ENCODE peak calls at places on chromosomes 11 and 22, in four cellular contexts. One of them, this sample, is unnamed.

GRCh38 chr11:118851970-118852369 is 31.7 kb upstream of the CXCR5 start:
- DNase-seq in HepG2: no peak
- DNase-seq in H1: no peak
- DNase-seq in GM12878: peak; percentile 51
- DNase-seq in this sample: no peak

GRCh38 chr11:55457641-55458040 is 89.9 kb downstream of the OR4A15 start:
- DNase-seq in HepG2: no peak
- DNase-seq in H1: no peak
- DNase-seq in GM12878: no peak
- DNase-seq in this sample: no peak

GRCh38 chr11:28911829-28912228 is 803.6 kb downstream of the METTL15 start:
- DNase-seq in HepG2: no peak
- DNase-seq in H1: no peak
- DNase-seq in GM12878: no peak
- DNase-seq in this sample: no peak

GRCh38 chr11:29012507-29012906 is 904.3 kb downstream of the METTL15 start:
- DNase-seq in HepG2: no peak
- DNase-seq in H1: no peak
- DNase-seq in GM12878: no peak
- DNase-seq in this sample: no peak

GRCh38 chr11:113147249-113147648 is 167.1 kb upstream of the TTC12 start:
- DNase-seq in HepG2: no peak
- DNase-seq in H1: no peak
- DNase-seq in GM12878: no peak
- DNase-seq in this sample: no peak

GRCh38 chr11:116052603-116053537 is 548.7 kb upstream of the CADM1 start:
- DNase-seq in HepG2: no peak
- DNase-seq in H1: no peak
- DNase-seq in GM12878: no peak
- DNase-seq in this sample: no peak

GRCh38 chr11:95692526-95693270 is 96.9 kb downstream of the FAM76B start:
- DNase-seq in HepG2: no peak
- DNase-seq in H1: no peak
- DNase-seq in GM12878: no peak
- DNase-seq in this sample: no peak

GRCh38 chr22:38973289-38974169 is 8.6 kb upstream of the APOBEC3B start:
- DNase-seq in HepG2: peak; percentile 42
- DNase-seq in H1: peak; percentile 80
- DNase-seq in GM12878: no peak
- DNase-seq in this sample: peak; percentile 43

GRCh38 chr11:72125956-72126355 is 9.6 kb upstream of the FOLR3 start:
- DNase-seq in HepG2: no peak
- DNase-seq in H1: no peak
- DNase-seq in GM12878: no peak
- DNase-seq in this sample: no peak

GRCh38 chr22:44245867-44246266 is 65.1 kb downstream of the PARVG start:
- DNase-seq in HepG2: no peak
- DNase-seq in H1: peak; percentile 38
- DNase-seq in GM12878: no peak
- DNase-seq in this sample: no peak

GRCh38 chr11:68142028-68142412 is 20.8 kb upstream of the CHKA start:
- DNase-seq in HepG2: no peak
- DNase-seq in H1: no peak
- DNase-seq in GM12878: no peak
- DNase-seq in this sample: no peak

GRCh38 chr11:94740083-94740974 is 27.8 kb upstream of the AMOTL1 start:
- DNase-seq in HepG2: no peak
- DNase-seq in H1: peak; percentile 75
- DNase-seq in GM12878: no peak
- DNase-seq in this sample: no peak

GRCh38 chr11:116885951-116886629 is 48.7 kb upstream of the APOA1 start:
- DNase-seq in HepG2: no peak
- DNase-seq in H1: no peak
- DNase-seq in GM12878: no peak
- DNase-seq in this sample: no peak

GRCh38 chr11:32143378-32143777 is 52.5 kb downstream of the RCN1 start:
- DNase-seq in HepG2: no peak
- DNase-seq in H1: no peak
- DNase-seq in GM12878: no peak
- DNase-seq in this sample: no peak

GRCh38 chr11:128334311-128335044 is 252.9 kb downstream of the ETS1 start:
- DNase-seq in HepG2: peak; percentile 79
- DNase-seq in H1: no peak
- DNase-seq in GM12878: no peak
- DNase-seq in this sample: no peak

GRCh38 chr11:28318861-28319260 is 210.7 kb downstream of the METTL15 start:
- DNase-seq in HepG2: no peak
- DNase-seq in H1: no peak
- DNase-seq in GM12878: no peak
- DNase-seq in this sample: no peak

GRCh38 chr22:36151006-36151595 is 9.5 kb downstream of the APOL3 start:
- DNase-seq in HepG2: no peak
- DNase-seq in H1: no peak
- DNase-seq in GM12878: no peak
- DNase-seq in this sample: no peak

GRCh38 chr11:121643530-121644512 is 191.1 kb upstream of the SORL1-AS1 start:
- DNase-seq in HepG2: no peak
- DNase-seq in H1: no peak
- DNase-seq in GM12878: no peak
- DNase-seq in this sample: peak; percentile 16

GRCh38 chr11:102347526-102348331 is 715 bp downstream of the BIRC2 start:
- DNase-seq in HepG2: peak; percentile 38
- DNase-seq in H1: no peak
- DNase-seq in GM12878: no peak
- DNase-seq in this sample: no peak

GRCh38 chr11:94544832-94545640 is 1.3 kb downstream of the FUT4 start:
- DNase-seq in HepG2: no peak
- DNase-seq in H1: peak; percentile 75
- DNase-seq in GM12878: no peak
- DNase-seq in this sample: no peak

GRCh38 chr11:92596596-92597317 is 372.1 kb downstream of the FAT3 start:
- DNase-seq in HepG2: no peak
- DNase-seq in H1: no peak
- DNase-seq in GM12878: no peak
- DNase-seq in this sample: no peak

GRCh38 chr22:42905217-42905616 is 48.1 kb upstream of the ARFGAP3 start:
- DNase-seq in HepG2: no peak
- DNase-seq in H1: no peak
- DNase-seq in GM12878: no peak
- DNase-seq in this sample: no peak

GRCh38 chr11:27218498-27219038 is 144.4 kb downstream of the CCDC34 start:
- DNase-seq in HepG2: no peak
- DNase-seq in H1: peak; percentile 39
- DNase-seq in GM12878: no peak
- DNase-seq in this sample: no peak

GRCh38 chr22:28479912-28480311 is 199.7 kb downstream of the TTC28 start:
- DNase-seq in HepG2: no peak
- DNase-seq in H1: no peak
- DNase-seq in GM12878: no peak
- DNase-seq in this sample: peak; percentile 6

GRCh38 chr11:1484716-1485503 is 1.7 kb downstream of the MOB2 start:
- DNase-seq in HepG2: no peak
- DNase-seq in H1: no peak
- DNase-seq in GM12878: no peak
- DNase-seq in this sample: peak; percentile 22

GRCh38 chr11:76408171-76408965 is 27.2 kb downstream of the GVQW3 start:
- DNase-seq in HepG2: no peak
- DNase-seq in H1: no peak
- DNase-seq in GM12878: no peak
- DNase-seq in this sample: no peak
- TF ChIP-seq MAX in HepG2: no peak
- TF ChIP-seq MAX in H1: no peak
- TF ChIP-seq MAX in GM12878: no peak
- TF ChIP-seq MAX in this sample: no peak

GRCh38 chr22:32764330-32765116 is 37.0 kb upstream of the TIMP3 start:
- DNase-seq in HepG2: no peak
- DNase-seq in H1: no peak
- DNase-seq in GM12878: no peak
- DNase-seq in this sample: no peak
- TF ChIP-seq BRCA1 in HepG2: no peak
- TF ChIP-seq BRCA1 in H1: no peak
- TF ChIP-seq BRCA1 in GM12878: no peak
- TF ChIP-seq BRCA1 in this sample: no peak

DNA sequence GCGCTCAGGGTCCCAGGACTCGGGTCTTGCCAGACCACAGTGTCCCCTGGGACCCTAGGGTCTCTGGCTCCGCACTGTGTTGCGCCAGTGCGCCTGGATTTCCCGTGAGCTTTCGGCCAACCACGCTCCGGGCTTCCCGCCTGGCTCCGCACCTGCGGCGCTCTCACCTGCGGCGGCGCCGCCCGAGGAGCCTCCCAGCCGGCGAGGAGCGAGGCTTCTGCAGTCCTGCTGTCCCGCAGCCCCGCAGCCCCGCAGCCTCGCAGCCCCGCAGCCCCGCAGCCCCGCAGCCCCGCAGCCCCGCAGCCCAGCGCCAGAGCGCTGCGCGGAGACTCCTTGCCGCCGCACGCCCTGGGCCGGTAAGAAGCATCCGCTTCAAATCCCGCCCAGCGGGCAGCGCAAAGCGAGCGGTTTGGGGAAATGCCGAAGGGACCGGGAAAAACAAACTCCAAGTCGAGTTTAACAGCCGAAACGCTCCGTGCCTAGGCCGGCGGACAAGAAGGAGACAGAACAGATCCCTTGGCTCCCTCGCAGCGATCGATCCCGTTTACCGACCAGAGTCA is 936 bp downstream of the ALX4 start:
- DNase-seq in HepG2: no peak
- DNase-seq in H1: no peak
- DNase-seq in GM12878: no peak
- DNase-seq in this sample: no peak
- TF ChIP-seq MAX in HepG2: no peak
- TF ChIP-seq MAX in H1: no peak
- TF ChIP-seq MAX in GM12878: no peak
- TF ChIP-seq MAX in this sample: no peak

DNA sequence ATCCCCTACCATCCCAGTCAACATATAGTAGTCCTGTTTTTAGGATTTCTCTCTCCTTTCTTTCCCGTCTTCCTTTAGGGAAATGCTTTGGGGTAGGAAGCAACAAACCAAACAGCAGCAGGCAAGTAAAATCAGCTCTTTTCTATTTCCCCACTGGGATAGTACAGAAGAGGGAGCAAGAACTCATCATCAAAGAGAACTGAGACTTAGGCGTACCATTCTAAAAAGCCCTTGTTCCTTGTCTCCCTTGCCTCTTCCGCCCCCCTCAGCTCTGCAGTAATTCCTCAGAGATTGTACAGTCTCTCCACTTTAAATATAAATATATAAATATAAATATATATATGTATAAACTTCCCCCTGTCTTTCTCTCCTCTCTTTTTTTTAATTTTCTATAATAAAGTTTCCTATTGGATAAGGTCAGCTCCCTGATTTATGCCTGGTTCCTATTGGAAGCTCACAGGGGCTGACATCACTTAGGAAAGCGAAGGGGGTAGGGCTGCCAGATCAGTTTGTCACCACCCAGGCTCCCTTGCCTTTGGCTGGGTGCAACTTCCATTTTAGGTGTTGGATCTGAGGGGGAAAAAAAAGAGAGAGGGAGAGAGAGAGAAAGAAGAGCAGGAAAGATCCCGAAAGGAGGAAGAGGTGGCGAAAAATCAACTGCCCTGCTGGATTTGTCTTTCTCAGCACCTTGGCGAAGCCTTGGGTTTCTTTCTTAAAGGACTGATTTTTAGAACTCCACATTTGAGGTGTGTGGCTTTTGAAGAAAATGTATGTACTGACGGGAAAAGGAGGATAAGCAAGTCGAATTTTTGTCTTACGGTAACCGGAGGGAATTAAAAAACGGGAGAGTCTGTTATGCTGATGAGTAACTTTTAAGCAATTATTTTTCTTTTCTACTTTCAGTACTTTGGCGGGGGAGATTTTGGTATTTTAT is at the start of gene CTNND1:
- DNase-seq in HepG2: peak; percentile 97
- DNase-seq in H1: peak; percentile 71
- DNase-seq in GM12878: peak; percentile 77
- DNase-seq in this sample: peak; percentile 94
- TF ChIP-seq BRCA1 in HepG2: no peak
- TF ChIP-seq BRCA1 in H1: no peak
- TF ChIP-seq BRCA1 in GM12878: no peak
- TF ChIP-seq BRCA1 in this sample: no peak

GRCh38 chr11:69744435-69744834 is 30.7 kb downstream of the FGF4 start:
- DNase-seq in HepG2: peak; percentile 69
- DNase-seq in H1: no peak
- DNase-seq in GM12878: no peak
- DNase-seq in this sample: no peak

GRCh38 chr11:69748637-69749036 is 26.5 kb downstream of the FGF4 start:
- DNase-seq in HepG2: no peak
- DNase-seq in H1: no peak
- DNase-seq in GM12878: no peak
- DNase-seq in this sample: no peak

GRCh38 chr11:69745201-69745600 is 29.9 kb downstream of the FGF4 start:
- DNase-seq in HepG2: no peak
- DNase-seq in H1: no peak
- DNase-seq in GM12878: no peak
- DNase-seq in this sample: no peak

GRCh38 chr11:69746140-69746539 is 29.0 kb downstream of the FGF4 start:
- DNase-seq in HepG2: no peak
- DNase-seq in H1: no peak
- DNase-seq in GM12878: no peak
- DNase-seq in this sample: no peak

DNA sequence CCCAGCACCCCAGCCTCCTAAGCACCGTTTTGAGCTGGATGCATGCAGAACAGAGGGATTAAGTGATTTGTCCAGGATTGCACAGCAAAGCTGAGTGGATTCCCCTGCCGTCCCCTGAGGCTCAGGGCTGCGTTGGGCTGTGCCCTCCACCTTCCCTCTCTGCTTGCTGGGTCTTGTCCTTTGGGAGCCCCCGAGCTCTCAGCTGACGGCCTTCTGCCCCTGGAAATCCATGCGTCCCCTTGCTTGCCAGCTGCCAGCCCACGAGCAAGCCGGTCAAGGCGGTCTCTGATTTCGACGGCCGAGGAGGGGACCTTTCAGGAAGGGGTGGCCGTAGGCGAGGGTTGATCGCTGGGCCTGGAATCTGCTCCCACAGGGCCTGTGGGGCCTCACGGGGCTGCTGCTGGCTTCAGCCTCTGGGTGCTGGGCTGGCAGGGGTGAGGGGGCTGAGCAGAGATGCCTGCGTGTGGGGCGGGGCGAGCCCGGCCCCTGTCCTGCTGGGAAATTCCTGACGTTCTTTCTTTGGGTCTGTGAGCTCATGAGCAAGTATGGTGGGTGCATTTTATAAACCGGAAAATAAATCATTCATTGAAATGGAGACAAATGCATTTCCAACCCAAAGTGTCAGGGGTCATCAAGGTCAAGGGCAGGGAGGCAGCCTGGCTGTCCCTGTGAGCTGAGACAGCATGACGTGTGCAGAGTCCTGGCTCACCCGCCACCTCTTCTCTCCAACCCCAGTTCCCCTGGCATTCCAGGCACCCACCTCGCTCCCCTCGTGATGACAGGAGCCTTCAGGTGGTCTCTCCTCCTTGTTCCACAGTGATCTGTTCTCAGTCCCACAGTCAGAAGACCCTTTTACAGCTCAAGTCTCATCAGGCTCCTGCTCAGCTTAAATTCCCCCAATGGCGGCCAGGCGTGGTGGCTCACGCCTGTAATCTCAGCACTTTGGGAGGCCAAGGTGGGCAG is 28.1 kb downstream of the FGF4 start:
- DNase-seq in HepG2: no peak
- DNase-seq in H1: no peak
- DNase-seq in GM12878: no peak
- DNase-seq in this sample: no peak
- TF ChIP-seq MAX in HepG2: no peak
- TF ChIP-seq MAX in H1: no peak
- TF ChIP-seq MAX in GM12878: no peak
- TF ChIP-seq MAX in this sample: no peak